ENCODE peak calls at places on chromosomes 11 and 22, in eight cellular contexts. One of them, this sample, is unnamed.

GRCh38 chr11:14018441-14018840 is 55.9 kb downstream of the SPON1 start:
- DNase-seq in cardiac fibroblast: no peak
- DNase-seq in esophagus muscularis mucosa: peak
- DNase-seq in AG10803: no peak
- DNase-seq in astrocyte: no peak
- DNase-seq in CD8-positive, alpha-beta T cell: no peak
- DNase-seq in colonic mucosa: no peak
- DNase-seq in choroid plexus epithelial cell: no peak
- DNase-seq in this sample: no peak

GRCh38 chr11:94145431-94145830 is 16.8 kb downstream of the PANX1 start:
- DNase-seq in cardiac fibroblast: no peak
- DNase-seq in esophagus muscularis mucosa: no peak
- DNase-seq in AG10803: no peak
- DNase-seq in astrocyte: no peak
- DNase-seq in CD8-positive, alpha-beta T cell: no peak
- DNase-seq in colonic mucosa: no peak
- DNase-seq in choroid plexus epithelial cell: peak
- DNase-seq in this sample: no peak

GRCh38 chr22:22913989-22914388 is 26.4 kb downstream of the IGLL5 start:
- DNase-seq in cardiac fibroblast: no peak
- DNase-seq in esophagus muscularis mucosa: no peak
- DNase-seq in AG10803: no peak
- DNase-seq in astrocyte: no peak
- DNase-seq in CD8-positive, alpha-beta T cell: no peak
- DNase-seq in colonic mucosa: no peak
- DNase-seq in choroid plexus epithelial cell: no peak
- DNase-seq in this sample: no peak

GRCh38 chr11:99505319-99505718 is 484.6 kb downstream of the CNTN5 start:
- DNase-seq in cardiac fibroblast: peak
- DNase-seq in esophagus muscularis mucosa: no peak
- DNase-seq in AG10803: peak
- DNase-seq in astrocyte: peak
- DNase-seq in CD8-positive, alpha-beta T cell: no peak
- DNase-seq in colonic mucosa: no peak
- DNase-seq in choroid plexus epithelial cell: peak
- DNase-seq in this sample: no peak

GRCh38 chr11:69374110-69374981 is 80.4 kb downstream of the MYEOV start:
- DNase-seq in cardiac fibroblast: no peak
- DNase-seq in esophagus muscularis mucosa: no peak
- DNase-seq in AG10803: no peak
- DNase-seq in astrocyte: no peak
- DNase-seq in CD8-positive, alpha-beta T cell: peak
- DNase-seq in colonic mucosa: peak
- DNase-seq in choroid plexus epithelial cell: no peak
- DNase-seq in this sample: no peak

GRCh38 chr22:41939981-41940852 is 6.7 kb downstream of the CENPM start:
- DNase-seq in cardiac fibroblast: no peak
- DNase-seq in esophagus muscularis mucosa: no peak
- DNase-seq in AG10803: no peak
- DNase-seq in astrocyte: no peak
- DNase-seq in CD8-positive, alpha-beta T cell: peak
- DNase-seq in colonic mucosa: peak
- DNase-seq in choroid plexus epithelial cell: no peak
- DNase-seq in this sample: no peak

GRCh38 chr11:121372671-121373429 is 79.3 kb upstream of the SORL1 start:
- DNase-seq in cardiac fibroblast: no peak
- DNase-seq in esophagus muscularis mucosa: no peak
- DNase-seq in AG10803: no peak
- DNase-seq in astrocyte: no peak
- DNase-seq in CD8-positive, alpha-beta T cell: no peak
- DNase-seq in colonic mucosa: no peak
- DNase-seq in choroid plexus epithelial cell: no peak
- DNase-seq in this sample: no peak

GRCh38 chr11:76765863-76766350 is 17.2 kb upstream of the TSKU start:
- DNase-seq in cardiac fibroblast: no peak
- DNase-seq in esophagus muscularis mucosa: no peak
- DNase-seq in AG10803: peak
- DNase-seq in astrocyte: no peak
- DNase-seq in CD8-positive, alpha-beta T cell: no peak
- DNase-seq in colonic mucosa: no peak
- DNase-seq in choroid plexus epithelial cell: no peak
- DNase-seq in this sample: no peak

GRCh38 chr11:33894402-33894754 is 2.5 kb upstream of the LMO2 start:
- DNase-seq in cardiac fibroblast: no peak
- DNase-seq in esophagus muscularis mucosa: no peak
- DNase-seq in AG10803: no peak
- DNase-seq in astrocyte: no peak
- DNase-seq in CD8-positive, alpha-beta T cell: no peak
- DNase-seq in colonic mucosa: no peak
- DNase-seq in choroid plexus epithelial cell: no peak
- DNase-seq in this sample: no peak

GRCh38 chr11:4677948-4678347 is 19.7 kb downstream of the OR51E2 start:
- DNase-seq in cardiac fibroblast: no peak
- DNase-seq in esophagus muscularis mucosa: no peak
- DNase-seq in AG10803: no peak
- DNase-seq in astrocyte: no peak
- DNase-seq in CD8-positive, alpha-beta T cell: no peak
- DNase-seq in colonic mucosa: no peak
- DNase-seq in choroid plexus epithelial cell: no peak
- DNase-seq in this sample: no peak

GRCh38 chr11:11640996-11641395 is 19.2 kb upstream of the GALNT18 start:
- DNase-seq in cardiac fibroblast: no peak
- DNase-seq in esophagus muscularis mucosa: peak
- DNase-seq in AG10803: no peak
- DNase-seq in astrocyte: no peak
- DNase-seq in CD8-positive, alpha-beta T cell: no peak
- DNase-seq in colonic mucosa: no peak
- DNase-seq in choroid plexus epithelial cell: no peak
- DNase-seq in this sample: no peak

DNA sequence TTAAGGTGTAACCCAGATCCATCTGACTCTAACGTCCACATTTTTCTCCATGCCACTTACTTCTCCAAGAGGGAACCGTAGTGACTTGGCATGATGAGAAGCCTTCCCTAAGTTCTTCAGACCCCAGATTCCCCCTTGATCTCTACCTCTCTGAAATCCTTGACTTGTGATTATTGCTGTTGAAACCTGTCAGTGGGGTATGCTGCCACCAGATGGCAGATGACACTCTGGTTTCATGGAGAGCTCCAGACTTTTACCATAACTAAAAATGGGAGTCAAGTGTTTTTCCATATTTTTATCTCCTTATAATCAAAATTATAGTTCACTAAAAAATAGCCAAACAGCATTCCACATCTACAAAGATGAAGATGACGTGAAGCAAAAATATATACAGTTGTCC is 504.2 kb downstream of the SOX6 start:
- DNase-seq in cardiac fibroblast: peak
- DNase-seq in esophagus muscularis mucosa: no peak
- DNase-seq in AG10803: peak
- DNase-seq in astrocyte: no peak
- DNase-seq in CD8-positive, alpha-beta T cell: no peak
- DNase-seq in colonic mucosa: no peak
- DNase-seq in choroid plexus epithelial cell: peak
- DNase-seq in this sample: no peak
- TF ChIP-seq CTCF in cardiac fibroblast: peak
- TF ChIP-seq CTCF in esophagus muscularis mucosa: no peak
- TF ChIP-seq CTCF in AG10803: peak
- TF ChIP-seq CTCF in astrocyte: peak
- TF ChIP-seq CTCF in CD8-positive, alpha-beta T cell: no peak
- TF ChIP-seq CTCF in colonic mucosa: peak
- TF ChIP-seq CTCF in choroid plexus epithelial cell: peak
- TF ChIP-seq CTCF in this sample: peak

GRCh38 chr11:66686100-66686785 is 8.6 kb upstream of the RBM4B start:
- DNase-seq in cardiac fibroblast: no peak
- DNase-seq in esophagus muscularis mucosa: no peak
- DNase-seq in AG10803: no peak
- DNase-seq in astrocyte: no peak
- DNase-seq in CD8-positive, alpha-beta T cell: no peak
- DNase-seq in colonic mucosa: no peak
- DNase-seq in choroid plexus epithelial cell: no peak
- DNase-seq in this sample: no peak
- TF ChIP-seq CTCF in cardiac fibroblast: no peak
- TF ChIP-seq CTCF in esophagus muscularis mucosa: no peak
- TF ChIP-seq CTCF in AG10803: no peak
- TF ChIP-seq CTCF in astrocyte: no peak
- TF ChIP-seq CTCF in CD8-positive, alpha-beta T cell: no peak
- TF ChIP-seq CTCF in colonic mucosa: no peak
- TF ChIP-seq CTCF in choroid plexus epithelial cell: no peak
- TF ChIP-seq CTCF in this sample: no peak

GRCh38 chr11:134228625-134229024 is 4.2 kb downstream of the VPS26B start:
- DNase-seq in cardiac fibroblast: no peak
- DNase-seq in esophagus muscularis mucosa: no peak
- DNase-seq in AG10803: peak
- DNase-seq in astrocyte: peak
- DNase-seq in CD8-positive, alpha-beta T cell: peak
- DNase-seq in colonic mucosa: no peak
- DNase-seq in choroid plexus epithelial cell: no peak
- DNase-seq in this sample: no peak

GRCh38 chr11:134226806-134227325 is 2.4 kb downstream of the VPS26B start:
- DNase-seq in cardiac fibroblast: no peak
- DNase-seq in esophagus muscularis mucosa: no peak
- DNase-seq in AG10803: peak
- DNase-seq in astrocyte: no peak
- DNase-seq in CD8-positive, alpha-beta T cell: no peak
- DNase-seq in colonic mucosa: no peak
- DNase-seq in choroid plexus epithelial cell: peak
- DNase-seq in this sample: no peak

GRCh38 chr11:134224710-134225662 is 515 bp downstream of the VPS26B start:
- DNase-seq in cardiac fibroblast: peak
- DNase-seq in esophagus muscularis mucosa: no peak
- DNase-seq in AG10803: peak
- DNase-seq in astrocyte: no peak
- DNase-seq in CD8-positive, alpha-beta T cell: peak
- DNase-seq in colonic mucosa: peak
- DNase-seq in choroid plexus epithelial cell: peak
- DNase-seq in this sample: peak

GRCh38 chr11:134223066-134223465 is 701 bp downstream of the NCAPD3 start:
- DNase-seq in cardiac fibroblast: no peak
- DNase-seq in esophagus muscularis mucosa: no peak
- DNase-seq in AG10803: no peak
- DNase-seq in astrocyte: no peak
- DNase-seq in CD8-positive, alpha-beta T cell: no peak
- DNase-seq in colonic mucosa: peak
- DNase-seq in choroid plexus epithelial cell: no peak
- DNase-seq in this sample: no peak

DNA sequence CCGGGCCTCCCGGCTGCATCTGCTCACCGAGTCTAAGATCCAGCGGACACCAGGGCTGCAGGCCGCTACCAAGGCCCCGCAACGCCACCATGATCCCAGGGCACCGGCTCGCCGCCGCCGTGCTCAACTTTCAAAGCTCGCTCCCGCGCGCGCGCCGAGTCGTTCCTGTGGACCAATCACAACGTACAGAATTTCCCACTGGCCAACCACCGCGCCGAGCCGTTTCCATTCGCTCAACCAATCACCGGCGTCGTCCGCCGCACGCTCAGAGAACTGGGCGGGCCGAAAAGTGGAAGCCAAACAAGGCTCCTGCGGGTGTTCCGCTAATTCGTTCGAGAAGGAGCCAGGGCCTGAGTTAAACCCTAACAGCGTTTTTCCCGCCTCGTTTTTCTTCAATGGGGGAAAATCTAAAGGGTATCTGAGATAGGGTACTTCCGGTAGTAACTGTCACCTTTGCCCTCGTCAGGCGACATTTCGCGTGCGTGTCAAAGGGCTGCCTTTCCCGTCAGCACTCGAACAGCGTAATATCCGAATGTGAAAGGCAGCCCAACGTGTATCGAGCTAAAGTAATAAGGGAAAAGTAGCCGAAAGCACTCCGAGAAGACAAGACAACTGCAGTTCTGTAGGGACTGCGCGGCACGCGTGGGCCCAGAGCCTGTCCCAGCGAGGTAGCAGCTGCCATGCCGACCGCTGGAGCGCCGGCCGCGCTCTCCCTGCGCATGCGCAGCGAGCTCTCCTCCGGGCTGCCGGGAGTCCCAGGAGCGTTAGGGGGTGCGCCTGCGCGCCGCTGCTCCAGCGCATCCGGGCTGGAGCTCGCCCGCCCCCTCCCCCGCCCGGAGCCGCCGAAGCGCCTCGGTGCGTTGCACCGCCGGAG is at the start of the genes NCAPD3 and VPS26B:
- DNase-seq in cardiac fibroblast: peak
- DNase-seq in esophagus muscularis mucosa: peak
- DNase-seq in AG10803: peak
- DNase-seq in astrocyte: peak
- DNase-seq in CD8-positive, alpha-beta T cell: peak
- DNase-seq in colonic mucosa: peak
- DNase-seq in choroid plexus epithelial cell: peak
- DNase-seq in this sample: peak
- TF ChIP-seq CTCF in cardiac fibroblast: no peak
- TF ChIP-seq CTCF in esophagus muscularis mucosa: no peak
- TF ChIP-seq CTCF in AG10803: no peak
- TF ChIP-seq CTCF in astrocyte: no peak
- TF ChIP-seq CTCF in CD8-positive, alpha-beta T cell: no peak
- TF ChIP-seq CTCF in colonic mucosa: no peak
- TF ChIP-seq CTCF in choroid plexus epithelial cell: no peak
- TF ChIP-seq CTCF in this sample: no peak

GRCh38 chr11:1054143-1055108 is 17.9 kb upstream of the MUC6 start:
- DNase-seq in cardiac fibroblast: no peak
- DNase-seq in esophagus muscularis mucosa: no peak
- DNase-seq in AG10803: peak
- DNase-seq in astrocyte: no peak
- DNase-seq in CD8-positive, alpha-beta T cell: no peak
- DNase-seq in colonic mucosa: peak
- DNase-seq in choroid plexus epithelial cell: peak
- DNase-seq in this sample: no peak
- TF ChIP-seq CTCF in cardiac fibroblast: no peak
- TF ChIP-seq CTCF in esophagus muscularis mucosa: no peak
- TF ChIP-seq CTCF in AG10803: no peak
- TF ChIP-seq CTCF in astrocyte: no peak
- TF ChIP-seq CTCF in CD8-positive, alpha-beta T cell: no peak
- TF ChIP-seq CTCF in colonic mucosa: no peak
- TF ChIP-seq CTCF in choroid plexus epithelial cell: no peak
- TF ChIP-seq CTCF in this sample: no peak

DNA sequence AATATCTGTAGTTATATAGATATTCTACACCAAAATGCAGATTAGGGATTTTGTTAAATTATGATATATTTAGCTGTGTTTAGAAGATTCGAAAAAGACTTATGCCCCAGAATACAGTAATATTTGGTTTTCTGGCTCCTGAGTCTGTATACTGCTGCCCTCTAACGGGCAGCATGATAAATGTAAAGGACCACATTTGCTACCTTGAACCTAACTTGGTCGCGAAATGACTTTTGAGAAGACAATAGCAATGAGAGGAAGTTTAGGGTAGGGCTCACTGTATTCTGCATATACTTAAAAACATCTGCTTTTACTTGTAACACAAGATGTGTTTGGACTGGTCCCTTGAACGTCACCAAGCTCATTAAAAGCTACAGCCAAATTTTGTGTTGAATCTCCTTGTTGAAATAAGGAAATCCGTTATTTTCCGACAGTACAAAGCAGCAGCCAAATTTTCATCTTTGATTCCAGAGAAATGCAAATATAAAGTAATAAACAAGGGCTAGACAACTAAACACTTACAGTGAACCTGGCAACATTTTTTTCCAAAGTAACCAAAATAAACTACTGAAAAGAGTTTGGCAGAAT is 309.1 kb downstream of the SWAP70 start:
- DNase-seq in cardiac fibroblast: peak
- DNase-seq in esophagus muscularis mucosa: no peak
- DNase-seq in AG10803: peak
- DNase-seq in astrocyte: no peak
- DNase-seq in CD8-positive, alpha-beta T cell: no peak
- DNase-seq in colonic mucosa: no peak
- DNase-seq in choroid plexus epithelial cell: peak
- DNase-seq in this sample: no peak
- TF ChIP-seq CTCF in cardiac fibroblast: peak
- TF ChIP-seq CTCF in esophagus muscularis mucosa: peak
- TF ChIP-seq CTCF in AG10803: peak
- TF ChIP-seq CTCF in astrocyte: peak
- TF ChIP-seq CTCF in CD8-positive, alpha-beta T cell: peak
- TF ChIP-seq CTCF in colonic mucosa: peak
- TF ChIP-seq CTCF in choroid plexus epithelial cell: peak
- TF ChIP-seq CTCF in this sample: peak

GRCh38 chr22:37887610-37888378 is 18.3 kb upstream of the MICALL1 start:
- DNase-seq in cardiac fibroblast: peak
- DNase-seq in esophagus muscularis mucosa: no peak
- DNase-seq in AG10803: peak
- DNase-seq in astrocyte: peak
- DNase-seq in CD8-positive, alpha-beta T cell: no peak
- DNase-seq in colonic mucosa: peak
- DNase-seq in choroid plexus epithelial cell: peak
- DNase-seq in this sample: no peak
- TF ChIP-seq CTCF in cardiac fibroblast: peak
- TF ChIP-seq CTCF in esophagus muscularis mucosa: peak
- TF ChIP-seq CTCF in AG10803: peak
- TF ChIP-seq CTCF in astrocyte: peak
- TF ChIP-seq CTCF in CD8-positive, alpha-beta T cell: no peak
- TF ChIP-seq CTCF in colonic mucosa: no peak
- TF ChIP-seq CTCF in choroid plexus epithelial cell: peak
- TF ChIP-seq CTCF in this sample: peak

This sample was measured in progenitor cell of endocrine pancreas.